ENCODE peak calls at places on chromosomes 7 and 10, in five cellular contexts. One of them, this sample, is unnamed.

GRCh38 chr10:132616995-132617780 is 79.6 kb downstream of the INPP5A start:
- DNase-seq in fibroblast of lung: no peak
- DNase-seq in GM13976: no peak
- DNase-seq in PC-3: no peak
- DNase-seq in PC-9: no peak
- DNase-seq in this sample: no peak

GRCh38 chr7:157751951-157752673 is 415.3 kb downstream of the DNAJB6 start:
- DNase-seq in PC-9: no peak
- DNase-seq in fibroblast of lung: no peak
- DNase-seq in GM13976: no peak
- DNase-seq in PC-3: no peak
- DNase-seq in this sample: no peak

GRCh38 chr10:26081459-26081858 is 135.1 kb upstream of the GAD2 start:
- DNase-seq in GM13976: no peak
- DNase-seq in PC-3: no peak
- DNase-seq in fibroblast of lung: no peak
- DNase-seq in PC-9: no peak
- DNase-seq in this sample: no peak

GRCh38 chr10:33790506-33791283 is 456.2 kb upstream of the NRP1 start:
- DNase-seq in PC-3: no peak
- DNase-seq in fibroblast of lung: no peak
- DNase-seq in GM13976: no peak
- DNase-seq in PC-9: no peak
- DNase-seq in this sample: no peak

GRCh38 chr7:93092757-93093370 is 24.9 kb downstream of the SAMD9 start:
- DNase-seq in fibroblast of lung: peak
- DNase-seq in PC-9: no peak
- DNase-seq in PC-3: peak
- DNase-seq in GM13976: no peak
- DNase-seq in this sample: peak

GRCh38 chr10:119281581-119282071 is 74.3 kb downstream of the GRK5 start:
- DNase-seq in PC-9: no peak
- DNase-seq in PC-3: no peak
- DNase-seq in fibroblast of lung: peak
- DNase-seq in GM13976: no peak
- DNase-seq in this sample: no peak

GRCh38 chr7:20199015-20199737 is 18.0 kb downstream of the MACC1 start:
- DNase-seq in GM13976: peak
- DNase-seq in PC-9: peak
- DNase-seq in PC-3: peak
- DNase-seq in fibroblast of lung: peak
- DNase-seq in this sample: peak

GRCh38 chr7:133650067-133650466 is 397.2 kb downstream of the EXOC4 start:
- DNase-seq in fibroblast of lung: peak
- DNase-seq in PC-9: no peak
- DNase-seq in GM13976: no peak
- DNase-seq in PC-3: no peak
- DNase-seq in this sample: no peak

GRCh38 chr10:106338486-106338885 is 826.0 kb downstream of the SORCS1 start:
- DNase-seq in PC-9: no peak
- DNase-seq in GM13976: no peak
- DNase-seq in PC-3: no peak
- DNase-seq in fibroblast of lung: no peak
- DNase-seq in this sample: no peak

GRCh38 chr7:129843982-129844840 is 108.5 kb downstream of the UBE2H start:
- DNase-seq in PC-9: no peak
- DNase-seq in GM13976: no peak
- DNase-seq in PC-3: peak
- DNase-seq in fibroblast of lung: no peak
- DNase-seq in this sample: no peak

GRCh38 chr7:113959910-113960309 is 41.1 kb upstream of the PPP1R3A start:
- DNase-seq in PC-3: no peak
- DNase-seq in fibroblast of lung: no peak
- DNase-seq in PC-9: no peak
- DNase-seq in GM13976: no peak
- DNase-seq in this sample: no peak

GRCh38 chr7:44142028-44142427 is 896 bp upstream of the MYL7 start:
- DNase-seq in fibroblast of lung: no peak
- DNase-seq in PC-9: no peak
- DNase-seq in GM13976: no peak
- DNase-seq in PC-3: no peak
- DNase-seq in this sample: no peak

GRCh38 chr7:111132833-111133232 is 41.9 kb downstream of the LRRN3 start:
- DNase-seq in PC-9: no peak
- DNase-seq in GM13976: no peak
- DNase-seq in fibroblast of lung: peak
- DNase-seq in PC-3: peak
- DNase-seq in this sample: no peak

GRCh38 chr7:90250601-90251303 is 5.8 kb downstream of the CFAP69 start:
- DNase-seq in GM13976: no peak
- DNase-seq in PC-3: peak
- DNase-seq in fibroblast of lung: peak
- DNase-seq in PC-9: no peak
- DNase-seq in this sample: no peak

GRCh38 chr7:102081244-102081627 is 205.4 kb upstream of the SH2B2 start:
- DNase-seq in PC-3: no peak
- DNase-seq in GM13976: no peak
- DNase-seq in fibroblast of lung: no peak
- DNase-seq in PC-9: no peak
- DNase-seq in this sample: no peak

GRCh38 chr7:83546586-83546985 is 102.4 kb downstream of the SEMA3E start:
- DNase-seq in PC-9: no peak
- DNase-seq in PC-3: peak
- DNase-seq in fibroblast of lung: peak
- DNase-seq in GM13976: no peak
- DNase-seq in this sample: no peak

GRCh38 chr7:2575046-2575732 is 16.4 kb downstream of the IQCE start:
- DNase-seq in fibroblast of lung: no peak
- DNase-seq in PC-9: no peak
- DNase-seq in PC-3: no peak
- DNase-seq in GM13976: no peak
- DNase-seq in this sample: no peak

GRCh38 chr7:105849122-105849855 is 27.1 kb downstream of the ATXN7L1 start:
- DNase-seq in PC-9: peak
- DNase-seq in GM13976: no peak
- DNase-seq in PC-3: peak
- DNase-seq in fibroblast of lung: no peak
- DNase-seq in this sample: no peak

GRCh38 chr7:34673066-34673465 is 15.0 kb downstream of the NPSR1 start:
- DNase-seq in PC-3: no peak
- DNase-seq in PC-9: no peak
- DNase-seq in GM13976: no peak
- DNase-seq in fibroblast of lung: no peak
- DNase-seq in this sample: no peak

GRCh38 chr7:137943132-137943551 is 58.7 kb downstream of the CREB3L2 start:
- DNase-seq in GM13976: no peak
- DNase-seq in PC-9: no peak
- DNase-seq in fibroblast of lung: peak
- DNase-seq in PC-3: no peak
- DNase-seq in this sample: no peak

GRCh38 chr7:561631-562393 is 42.2 kb upstream of the PDGFA start:
- DNase-seq in GM13976: no peak
- DNase-seq in fibroblast of lung: no peak
- DNase-seq in PC-3: no peak
- DNase-seq in PC-9: no peak
- DNase-seq in this sample: no peak

GRCh38 chr10:110681023-110681681 is 37.0 kb downstream of the RBM20 start:
- DNase-seq in PC-3: peak
- DNase-seq in GM13976: peak
- DNase-seq in PC-9: no peak
- DNase-seq in fibroblast of lung: peak
- DNase-seq in this sample: peak

GRCh38 chr10:101208543-101208942 is 20.7 kb downstream of the LBX1 start:
- DNase-seq in fibroblast of lung: no peak
- DNase-seq in PC-3: no peak
- DNase-seq in GM13976: no peak
- DNase-seq in PC-9: no peak
- DNase-seq in this sample: no peak

GRCh38 chr10:9305018-9305655 is 1250.6 kb downstream of the GATA3 start:
- DNase-seq in GM13976: no peak
- DNase-seq in fibroblast of lung: peak
- DNase-seq in PC-3: peak
- DNase-seq in PC-9: no peak
- DNase-seq in this sample: no peak
- TF ChIP-seq CTCF in GM13976: peak
- TF ChIP-seq CTCF in fibroblast of lung: peak
- TF ChIP-seq CTCF in PC-3: peak
- TF ChIP-seq CTCF in PC-9: peak
- TF ChIP-seq CTCF in this sample: no peak

GRCh38 chr10:120943542-120943941 is 92.4 kb downstream of the WDR11 start:
- DNase-seq in PC-9: no peak
- DNase-seq in PC-3: no peak
- DNase-seq in GM13976: no peak
- DNase-seq in fibroblast of lung: no peak
- DNase-seq in this sample: no peak

GRCh38 chr10:120938822-120939221 is 87.7 kb downstream of the WDR11 start:
- DNase-seq in fibroblast of lung: no peak
- DNase-seq in GM13976: no peak
- DNase-seq in PC-3: no peak
- DNase-seq in PC-9: no peak
- DNase-seq in this sample: no peak

GRCh38 chr10:120941468-120941867 is 90.3 kb downstream of the WDR11 start:
- DNase-seq in PC-9: no peak
- DNase-seq in fibroblast of lung: no peak
- DNase-seq in GM13976: no peak
- DNase-seq in PC-3: peak
- DNase-seq in this sample: no peak

GRCh38 chr10:120942806-120943413 is 91.7 kb downstream of the WDR11 start:
- DNase-seq in PC-3: peak
- DNase-seq in fibroblast of lung: peak
- DNase-seq in GM13976: peak
- DNase-seq in PC-9: peak
- DNase-seq in this sample: peak

GRCh38 chr10:120940299-120940900 is 89.2 kb downstream of the WDR11 start:
- DNase-seq in PC-9: no peak
- DNase-seq in PC-3: no peak
- DNase-seq in fibroblast of lung: no peak
- DNase-seq in GM13976: no peak
- DNase-seq in this sample: no peak
- TF ChIP-seq CTCF in PC-9: no peak
- TF ChIP-seq CTCF in PC-3: no peak
- TF ChIP-seq CTCF in fibroblast of lung: no peak
- TF ChIP-seq CTCF in GM13976: no peak
- TF ChIP-seq CTCF in this sample: no peak

GRCh38 chr10:99853655-99854054 is 71.2 kb downstream of the ABCC2 start:
- DNase-seq in fibroblast of lung: no peak
- DNase-seq in PC-3: no peak
- DNase-seq in GM13976: no peak
- DNase-seq in PC-9: no peak
- DNase-seq in this sample: no peak

GRCh38 chr10:99851825-99852224 is 69.4 kb downstream of the ABCC2 start:
- DNase-seq in PC-3: no peak
- DNase-seq in GM13976: no peak
- DNase-seq in fibroblast of lung: no peak
- DNase-seq in PC-9: no peak
- DNase-seq in this sample: no peak

GRCh38 chr10:99852481-99853213 is 70.2 kb downstream of the ABCC2 start:
- DNase-seq in GM13976: no peak
- DNase-seq in PC-3: no peak
- DNase-seq in PC-9: no peak
- DNase-seq in fibroblast of lung: no peak
- DNase-seq in this sample: no peak

GRCh38 chr10:99855479-99856071 is 73.1 kb downstream of the ABCC2 start:
- DNase-seq in PC-3: no peak
- DNase-seq in fibroblast of lung: no peak
- DNase-seq in PC-9: no peak
- DNase-seq in GM13976: no peak
- DNase-seq in this sample: no peak

DNA sequence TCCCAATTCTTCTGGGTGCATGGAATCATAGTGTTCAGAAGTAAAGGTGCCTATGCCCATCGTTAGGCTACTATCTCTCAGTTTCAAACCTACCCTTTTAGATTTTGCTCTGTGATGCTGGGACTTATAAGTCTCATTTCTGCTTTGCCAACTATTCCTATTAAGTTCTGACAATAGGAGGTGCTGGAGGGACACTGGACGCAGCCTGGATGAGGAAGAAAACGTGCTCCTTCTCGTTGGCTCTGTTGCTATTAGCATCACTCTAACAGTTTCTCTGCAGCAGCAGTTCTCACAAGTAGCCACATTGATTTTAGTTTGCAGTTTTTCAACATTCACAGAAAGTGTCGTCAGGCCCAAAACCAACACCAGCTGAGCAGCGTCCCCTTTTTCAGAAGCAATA is 72.4 kb downstream of the ABCC2 start:
- DNase-seq in PC-9: no peak
- DNase-seq in fibroblast of lung: peak
- DNase-seq in GM13976: no peak
- DNase-seq in PC-3: peak
- DNase-seq in this sample: no peak
- TF ChIP-seq CTCF in PC-9: no peak
- TF ChIP-seq CTCF in fibroblast of lung: peak
- TF ChIP-seq CTCF in GM13976: no peak
- TF ChIP-seq CTCF in PC-3: peak
- TF ChIP-seq CTCF in this sample: no peak

GRCh38 chr7:100148559-100149328 is at the start of gene LAMTOR4:
- DNase-seq in PC-3: peak
- DNase-seq in GM13976: peak
- DNase-seq in fibroblast of lung: peak
- DNase-seq in PC-9: peak
- DNase-seq in this sample: peak
- TF ChIP-seq CTCF in PC-3: no peak
- TF ChIP-seq CTCF in GM13976: no peak
- TF ChIP-seq CTCF in fibroblast of lung: no peak
- TF ChIP-seq CTCF in PC-9: no peak
- TF ChIP-seq CTCF in this sample: no peak

DNA sequence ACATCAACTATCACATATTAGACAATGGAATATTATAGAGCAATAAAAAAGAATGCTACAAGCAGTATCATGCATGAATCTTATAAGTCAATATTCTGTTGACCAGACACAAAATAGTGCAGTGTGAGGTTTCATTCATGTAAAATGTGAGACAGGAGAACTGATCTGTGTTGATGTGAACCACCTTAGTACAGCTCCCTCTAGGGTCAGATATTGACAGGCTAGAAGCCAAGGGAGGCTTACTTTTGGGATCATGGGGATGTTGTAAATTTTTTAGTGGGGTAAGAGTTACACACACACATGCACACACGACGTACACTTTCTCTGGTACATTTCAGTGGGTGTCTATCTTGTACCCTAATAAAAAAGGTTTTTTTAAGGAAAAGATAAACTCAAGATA is 231.6 kb upstream of the FOXK1 start:
- DNase-seq in fibroblast of lung: no peak
- DNase-seq in PC-3: no peak
- DNase-seq in GM13976: no peak
- DNase-seq in PC-9: no peak
- DNase-seq in this sample: no peak
- TF ChIP-seq CTCF in fibroblast of lung: no peak
- TF ChIP-seq CTCF in PC-3: peak
- TF ChIP-seq CTCF in GM13976: no peak
- TF ChIP-seq CTCF in PC-9: no peak
- TF ChIP-seq CTCF in this sample: no peak

GRCh38 chr10:75179657-75180177 is 30.9 kb upstream of the VDAC2 start:
- DNase-seq in PC-9: no peak
- DNase-seq in fibroblast of lung: no peak
- DNase-seq in GM13976: no peak
- DNase-seq in PC-3: no peak
- DNase-seq in this sample: no peak
- TF ChIP-seq CTCF in PC-9: no peak
- TF ChIP-seq CTCF in fibroblast of lung: no peak
- TF ChIP-seq CTCF in GM13976: no peak
- TF ChIP-seq CTCF in PC-3: no peak
- TF ChIP-seq CTCF in this sample: no peak

GRCh38 chr7:147547252-147547897 is 1043.2 kb upstream of the C7orf33 start:
- DNase-seq in PC-3: peak
- DNase-seq in fibroblast of lung: peak
- DNase-seq in GM13976: no peak
- DNase-seq in PC-9: peak
- DNase-seq in this sample: no peak
- TF ChIP-seq CTCF in PC-3: peak
- TF ChIP-seq CTCF in fibroblast of lung: peak
- TF ChIP-seq CTCF in GM13976: no peak
- TF ChIP-seq CTCF in PC-9: peak
- TF ChIP-seq CTCF in this sample: peak